ENCODE peak calls at places on chromosomes 3 and 15, in seven cellular contexts. J is activated gamma-delta T cell treated with Interleukin-2 at 50 U/mL for 16 hours; M is GM10248; U is CD8-positive, alpha-beta T cell; W is stimulated activated CD4-positive, alpha-beta T cell treated with anti-CD3 and anti-CD28 coated beads, Interleukin-1b, Interleukin-23, amount 100 ng/mL, for 24 hours; C is stimulated activated CD8-positive, alpha-beta memory T cell treated with anti-CD3 and anti-CD28 coated beads, Interleukin-2, amount 100 ng/mL, for 48 hours; N is PC-9. B is an unnamed sample.

GRCh38 chr3:43894176-43895049 is 203.7 kb downstream of the ABHD5 start:
- DNase-seq in N (peak; percentile 58), U (no peak), W (peak; percentile 4), J (no peak), M (peak; percentile 54), C (peak; percentile 28), B (peak; percentile 64)

GRCh38 chr15:90877996-90878395 is 6.3 kb upstream of the FES start:
- DNase-seq in N (no peak), C (no peak), J (no peak), W (no peak), U (no peak), M (no peak), B (no peak)

GRCh38 chr3:99863588-99863987 is 45.9 kb downstream of the CMSS1 start:
- DNase-seq in J (no peak), N (no peak), M (no peak), W (no peak), U (no peak), C (no peak), B (no peak)

GRCh38 chr15:41337631-41338522 is 5.2 kb downstream of the NUSAP1 start:
- DNase-seq in N (no peak), J (no peak), C (no peak), W (no peak), M (no peak), U (no peak), B (no peak)

GRCh38 chr3:20245781-20246180 is 59.8 kb upstream of the SGO1 start:
- DNase-seq in U (no peak), W (no peak), C (no peak), J (no peak), M (no peak), N (no peak), B (no peak)

GRCh38 chr15:38084289-38084688 is 149.8 kb downstream of the TMCO5A start:
- DNase-seq in M (peak; percentile 28), J (no peak), N (no peak), U (no peak), W (no peak), C (no peak), B (no peak)

GRCh38 chr15:85800460-85801123 is 5.9 kb upstream of the KLHL25 start:
- DNase-seq in C (no peak), M (no peak), U (no peak), N (peak; percentile 81), W (no peak), J (no peak), B (peak; percentile 90)

GRCh38 chr3:197549261-197549885 is 6.4 kb downstream of the BDH1 start:
- DNase-seq in J (no peak), C (no peak), N (no peak), M (no peak), W (no peak), U (no peak), B (no peak)

GRCh38 chr15:63985221-63986184 is 60.8 kb downstream of the DAPK2 start:
- DNase-seq in M (no peak), N (no peak), W (no peak), J (no peak), U (no peak), C (no peak), B (no peak)

GRCh38 chr3:113097821-113098516 is 107.2 kb downstream of the GTPBP8 start:
- DNase-seq in C (no peak), N (peak; percentile 57), M (no peak), J (no peak), W (no peak), U (no peak), B (no peak)

GRCh38 chr3:99789322-99789721 is 28.3 kb upstream of the CMSS1 start:
- DNase-seq in C (no peak), W (no peak), J (no peak), N (peak; percentile 34), U (no peak), M (peak; percentile 37), B (peak; percentile 41)

GRCh38 chr3:123104550-123104949 is 37.7 kb downstream of the PDIA5 start:
- DNase-seq in W (no peak), M (no peak), U (no peak), N (peak; percentile 11), J (no peak), C (no peak), B (peak; percentile 6)

GRCh38 chr3:111249421-111249820 is 177.8 kb downstream of the NECTIN3 start:
- DNase-seq in C (no peak), J (no peak), N (no peak), U (no peak), W (no peak), M (no peak), B (no peak)

GRCh38 chr15:92981333-92981732 is 81.2 kb downstream of the CHD2 start:
- DNase-seq in N (peak; percentile 13), J (no peak), M (no peak), W (no peak), C (no peak), U (no peak), B (peak; percentile 40)

GRCh38 chr3:161284989-161285388 is 63.9 kb downstream of the NMD3 start:
- DNase-seq in M (no peak), W (no peak), N (no peak), J (no peak), C (no peak), U (no peak), B (no peak)

GRCh38 chr3:42122261-42123011 is 31.3 kb downstream of the TRAK1 start:
- DNase-seq in U (no peak), C (no peak), M (no peak), N (peak; percentile 39), J (no peak), W (no peak), B (no peak)

GRCh38 chr3:189392969-189393368 is 221.2 kb downstream of the TPRG1 start:
- DNase-seq in C (no peak), U (no peak), J (no peak), M (no peak), N (peak; percentile 94), W (no peak), B (peak; percentile 91)

GRCh38 chr3:42670670-42671069 is 14.7 kb upstream of the KLHL40 start:
- DNase-seq in J (no peak), C (no peak), W (no peak), N (no peak), U (no peak), M (no peak), B (no peak)

GRCh38 chr3:182135056-182135455 is 423.3 kb downstream of the SOX2 start:
- DNase-seq in W (no peak), M (no peak), J (no peak), C (no peak), U (no peak), N (no peak), B (no peak)

GRCh38 chr3:191592105-191592504 is 131.1 kb downstream of the PYDC2 start:
- DNase-seq in U (no peak), W (no peak), N (no peak), M (no peak), J (no peak), C (no peak), B (no peak)